ENCODE peak calls at places on chromosomes 7 and 10, in ten cellular contexts. H, U, R, N, K, W, I, L, B and E are unnamed samples.

GRCh38 chr10:21403256-21404015 is 122.0 kb downstream of the SKIDA1 start:
- DNase-seq in R (no peak), K (no peak), U (no peak), L (no peak), N (no peak), I (no peak), B (no peak), W (no peak), H (no peak), E (no peak)

GRCh38 chr10:86035791-86036543 is 330.6 kb downstream of the GRID1 start:
- DNase-seq in U (no peak), N (no peak), W (no peak), I (no peak), R (no peak), K (no peak), B (peak; percentile 11), H (no peak), L (no peak), E (no peak)

GRCh38 chr10:111128331-111129167 is 51.7 kb downstream of the ADRA2A start:
- DNase-seq in U (no peak), K (peak; percentile 52), B (no peak), H (peak; percentile 3), I (no peak), L (no peak), W (no peak), R (peak; percentile 39), N (peak; percentile 31), E (no peak)

GRCh38 chr10:49519717-49520116 is 19.2 kb downstream of the ERCC6 start:
- DNase-seq in W (no peak), L (no peak), R (peak; percentile 43), K (no peak), H (no peak), I (no peak), N (no peak), B (peak; percentile 59), U (no peak), E (no peak)

GRCh38 chr10:65377687-65378086 is 1548.1 kb upstream of the LRRTM3 start:
- DNase-seq in K (no peak), U (no peak), I (no peak), W (no peak), N (no peak), R (peak; percentile 4), B (no peak), L (no peak), H (no peak), E (no peak)

GRCh38 chr7:148084138-148084537 is 506.4 kb upstream of the C7orf33 start:
- DNase-seq in K (no peak), L (no peak), R (peak; percentile 55), N (no peak), I (peak; percentile 19), B (peak; percentile 78), U (no peak), H (peak; percentile 23), W (peak; percentile 61), E (peak; percentile 62)

GRCh38 chr7:99193527-99194214 is 14.2 kb downstream of the KPNA7 start:
- DNase-seq in W (no peak), L (no peak), B (no peak), N (no peak), U (peak; percentile 5), K (peak; percentile 36), R (no peak), I (no peak), H (peak; percentile 69), E (no peak)

GRCh38 chr7:23298141-23298851 is 843 bp upstream of the MALSU1 start:
- DNase-seq in N (peak; percentile 29), R (peak; percentile 21), W (no peak), K (peak; percentile 17), L (no peak), I (no peak), H (peak; percentile 55), B (no peak), U (no peak), E (no peak)

GRCh38 chr10:7258948-7259523 is 151.8 kb downstream of the SFMBT2 start:
- DNase-seq in B (no peak), L (peak; percentile 81), N (no peak), W (no peak), U (no peak), H (peak; percentile 28), I (peak; percentile 69), K (no peak), R (no peak), E (no peak)

GRCh38 chr7:155802291-155802690 is 10.0 kb downstream of the SHH start:
- DNase-seq in U (no peak), K (no peak), R (no peak), B (no peak), L (no peak), I (no peak), N (no peak), H (no peak), W (no peak), E (no peak)

GRCh38 chr7:51270965-51271364 is 45.6 kb downstream of the COBL start:
- DNase-seq in I (no peak), H (no peak), B (no peak), W (no peak), L (no peak), R (no peak), N (no peak), U (no peak), K (no peak), E (no peak)

GRCh38 chr7:123846217-123846891 is 1.4 kb downstream of the HYAL4 start:
- DNase-seq in K (no peak), N (no peak), U (no peak), B (peak; percentile 60), W (no peak), L (no peak), R (no peak), H (peak; percentile 22), I (no peak), E (no peak)